ENCODE peak calls at places on chromosomes 3 and 15, in four cellular contexts. J is nephron progenitor cell, C is NCI-H524, Y is NCI-H69. F is an unnamed sample.

GRCh38 chr3:124360626-124361025 is 368.7 kb upstream of the ROPN1 start:
- DNase-seq in J (peak), C (no peak), Y (peak), F (no peak)

GRCh38 chr15:81085213-81085612 is 48.9 kb upstream of the CFAP161 start:
- DNase-seq in J (no peak), C (no peak), Y (no peak), F (no peak)

GRCh38 chr15:35349916-35350315 is 196.0 kb downstream of the DPH6 start:
- DNase-seq in J (no peak), C (no peak), Y (no peak), F (no peak)

GRCh38 chr3:173021547-173022185 is 119.4 kb downstream of the SPATA16 start:
- DNase-seq in J (no peak), C (no peak), Y (no peak), F (no peak)

GRCh38 chr15:93974804-93975481 is 256.4 kb upstream of the MCTP2 start:
- DNase-seq in J (peak), C (peak), Y (peak), F (no peak)

GRCh38 chr15:35448294-35448693 is 97.7 kb downstream of the DPH6 start:
- DNase-seq in J (no peak), C (no peak), Y (no peak), F (no peak)

GRCh38 chr3:48240000-48240710 is 749 bp upstream of the ZNF589 start:
- DNase-seq in J (no peak), C (peak), Y (no peak), F (no peak)

GRCh38 chr3:55648591-55649318 is 161.6 kb upstream of the WNT5A start:
- DNase-seq in J (no peak), C (no peak), Y (no peak), F (no peak)

GRCh38 chr3:128492353-128493220 is at the start of gene GATA2:
- DNase-seq in J (peak), C (peak), Y (peak), F (no peak)

GRCh38 chr15:37789881-37790280 is 144.6 kb upstream of the TMCO5A start:
- DNase-seq in J (no peak), C (no peak), Y (no peak), F (no peak)

GRCh38 chr15:31297880-31298456 is 28.7 kb upstream of the KLF13 start:
- DNase-seq in J (no peak), C (peak), Y (peak), F (no peak)

GRCh38 chr15:62452656-62453055 is 287.6 kb upstream of the C2CD4B start:
- DNase-seq in J (no peak), C (peak), Y (no peak), F (no peak)

GRCh38 chr3:169998668-169999131 is 32.1 kb downstream of the SEC62 start:
- DNase-seq in J (no peak), C (no peak), Y (no peak), F (no peak)

F was measured in T follicular helper cell.